ENCODE peak calls at places on chromosomes 7 and 10, in nine cellular contexts. One of them, this sample, is unnamed.

GRCh38 chr10:35480150-35480549 is 125.0 kb upstream of the GJD4 start:
- DNase-seq in sigmoid colon: no peak
- DNase-seq in A673: no peak
- DNase-seq in K562: no peak
- DNase-seq in brain microvascular endothelial cell: no peak
- DNase-seq in GM23338: peak
- DNase-seq in uterus: no peak
- DNase-seq in right atrium auricular region: no peak
- DNase-seq in transverse colon: no peak
- DNase-seq in this sample: no peak

GRCh38 chr7:115249080-115249479 is 327.2 kb downstream of the MDFIC start:
- DNase-seq in sigmoid colon: no peak
- DNase-seq in A673: no peak
- DNase-seq in K562: no peak
- DNase-seq in brain microvascular endothelial cell: no peak
- DNase-seq in GM23338: no peak
- DNase-seq in uterus: no peak
- DNase-seq in right atrium auricular region: no peak
- DNase-seq in transverse colon: no peak
- DNase-seq in this sample: no peak

GRCh38 chr10:17074548-17074860 is 55.1 kb downstream of the CUBN start:
- DNase-seq in sigmoid colon: no peak
- DNase-seq in A673: no peak
- DNase-seq in K562: no peak
- DNase-seq in brain microvascular endothelial cell: no peak
- DNase-seq in GM23338: no peak
- DNase-seq in uterus: no peak
- DNase-seq in right atrium auricular region: no peak
- DNase-seq in transverse colon: no peak
- DNase-seq in this sample: no peak

GRCh38 chr7:1752771-1753562 is 82.9 kb downstream of the ELFN1 start:
- DNase-seq in sigmoid colon: no peak
- DNase-seq in A673: no peak
- DNase-seq in K562: no peak
- DNase-seq in brain microvascular endothelial cell: no peak
- DNase-seq in GM23338: no peak
- DNase-seq in uterus: no peak
- DNase-seq in right atrium auricular region: no peak
- DNase-seq in transverse colon: no peak
- DNase-seq in this sample: no peak

GRCh38 chr7:98463837-98464557 is 63.1 kb upstream of the BAIAP2L1 start:
- DNase-seq in sigmoid colon: no peak
- DNase-seq in A673: no peak
- DNase-seq in K562: no peak
- DNase-seq in brain microvascular endothelial cell: no peak
- DNase-seq in GM23338: no peak
- DNase-seq in uterus: no peak
- DNase-seq in right atrium auricular region: no peak
- DNase-seq in transverse colon: no peak
- DNase-seq in this sample: no peak

GRCh38 chr10:123906884-123907652 is 15.5 kb upstream of the CPXM2 start:
- DNase-seq in sigmoid colon: no peak
- DNase-seq in A673: no peak
- DNase-seq in K562: no peak
- DNase-seq in brain microvascular endothelial cell: no peak
- DNase-seq in GM23338: no peak
- DNase-seq in uterus: no peak
- DNase-seq in right atrium auricular region: no peak
- DNase-seq in transverse colon: no peak
- DNase-seq in this sample: no peak

GRCh38 chr10:14009315-14010082 is 321.2 kb downstream of the FRMD4A start:
- DNase-seq in sigmoid colon: no peak
- DNase-seq in A673: peak
- DNase-seq in K562: no peak
- DNase-seq in brain microvascular endothelial cell: peak
- DNase-seq in GM23338: no peak
- DNase-seq in uterus: no peak
- DNase-seq in right atrium auricular region: no peak
- DNase-seq in transverse colon: no peak
- DNase-seq in this sample: no peak

GRCh38 chr10:44244745-44245600 is 139.9 kb downstream of the CXCL12 start:
- DNase-seq in sigmoid colon: no peak
- DNase-seq in A673: no peak
- DNase-seq in K562: no peak
- DNase-seq in brain microvascular endothelial cell: no peak
- DNase-seq in GM23338: no peak
- DNase-seq in uterus: no peak
- DNase-seq in right atrium auricular region: no peak
- DNase-seq in transverse colon: no peak
- DNase-seq in this sample: no peak

GRCh38 chr10:23095966-23096813 is 811 bp downstream of the MSRB2 start:
- DNase-seq in sigmoid colon: peak
- DNase-seq in A673: peak
- DNase-seq in K562: no peak
- DNase-seq in brain microvascular endothelial cell: peak
- DNase-seq in GM23338: peak
- DNase-seq in uterus: peak
- DNase-seq in right atrium auricular region: peak
- DNase-seq in transverse colon: peak
- DNase-seq in this sample: peak

GRCh38 chr7:46558482-46559193 is 637.6 kb upstream of the IGFBP3 start:
- DNase-seq in sigmoid colon: no peak
- DNase-seq in A673: no peak
- DNase-seq in K562: no peak
- DNase-seq in brain microvascular endothelial cell: peak
- DNase-seq in GM23338: no peak
- DNase-seq in uterus: peak
- DNase-seq in right atrium auricular region: no peak
- DNase-seq in transverse colon: no peak
- DNase-seq in this sample: no peak

GRCh38 chr10:119404719-119405504 is 137.6 kb downstream of the RGS10 start:
- DNase-seq in sigmoid colon: no peak
- DNase-seq in A673: no peak
- DNase-seq in K562: no peak
- DNase-seq in brain microvascular endothelial cell: no peak
- DNase-seq in GM23338: no peak
- DNase-seq in uterus: no peak
- DNase-seq in right atrium auricular region: no peak
- DNase-seq in transverse colon: no peak
- DNase-seq in this sample: no peak

GRCh38 chr10:61480226-61480625 is 27.0 kb upstream of the TMEM26 start:
- DNase-seq in sigmoid colon: no peak
- DNase-seq in A673: no peak
- DNase-seq in K562: no peak
- DNase-seq in brain microvascular endothelial cell: no peak
- DNase-seq in GM23338: no peak
- DNase-seq in uterus: no peak
- DNase-seq in right atrium auricular region: no peak
- DNase-seq in transverse colon: no peak
- DNase-seq in this sample: no peak

GRCh38 chr7:111953611-111954010 is 252.6 kb downstream of the DOCK4 start:
- DNase-seq in sigmoid colon: no peak
- DNase-seq in A673: peak
- DNase-seq in K562: no peak
- DNase-seq in brain microvascular endothelial cell: no peak
- DNase-seq in GM23338: peak
- DNase-seq in uterus: no peak
- DNase-seq in right atrium auricular region: no peak
- DNase-seq in transverse colon: no peak
- DNase-seq in this sample: no peak

GRCh38 chr7:148256433-148256832 is 334.1 kb upstream of the C7orf33 start:
- DNase-seq in sigmoid colon: no peak
- DNase-seq in A673: no peak
- DNase-seq in K562: no peak
- DNase-seq in brain microvascular endothelial cell: no peak
- DNase-seq in GM23338: no peak
- DNase-seq in uterus: no peak
- DNase-seq in right atrium auricular region: no peak
- DNase-seq in transverse colon: no peak
- DNase-seq in this sample: no peak

GRCh38 chr7:148253629-148254028 is 336.9 kb upstream of the C7orf33 start:
- DNase-seq in sigmoid colon: no peak
- DNase-seq in A673: no peak
- DNase-seq in K562: no peak
- DNase-seq in brain microvascular endothelial cell: no peak
- DNase-seq in GM23338: no peak
- DNase-seq in uterus: no peak
- DNase-seq in right atrium auricular region: no peak
- DNase-seq in transverse colon: no peak
- DNase-seq in this sample: no peak

GRCh38 chr7:148260605-148261004 is 330.0 kb upstream of the C7orf33 start:
- DNase-seq in sigmoid colon: peak
- DNase-seq in A673: no peak
- DNase-seq in K562: no peak
- DNase-seq in brain microvascular endothelial cell: no peak
- DNase-seq in GM23338: no peak
- DNase-seq in uterus: peak
- DNase-seq in right atrium auricular region: no peak
- DNase-seq in transverse colon: peak
- DNase-seq in this sample: no peak

DNA sequence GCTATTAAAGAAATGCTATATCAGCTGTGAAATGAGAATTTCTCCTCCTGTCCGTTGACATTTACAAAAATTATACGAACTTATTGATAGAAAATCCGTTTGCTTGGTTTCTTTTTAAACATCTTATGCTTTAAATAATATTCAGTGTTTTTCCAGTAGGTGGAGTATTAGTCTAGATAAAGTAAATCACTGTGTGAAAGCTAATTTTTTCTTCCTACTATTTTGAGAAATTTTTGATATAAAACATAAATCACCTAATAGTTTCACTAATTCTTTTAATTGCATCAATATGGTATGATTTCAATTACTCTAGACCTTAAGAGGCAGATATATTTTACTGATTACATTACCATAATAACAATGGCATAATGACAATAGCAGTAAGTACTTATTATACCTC is 335.2 kb upstream of the C7orf33 start:
- DNase-seq in sigmoid colon: no peak
- DNase-seq in A673: peak
- DNase-seq in K562: no peak
- DNase-seq in brain microvascular endothelial cell: no peak
- DNase-seq in GM23338: no peak
- DNase-seq in uterus: no peak
- DNase-seq in right atrium auricular region: no peak
- DNase-seq in transverse colon: no peak
- DNase-seq in this sample: no peak
- TF ChIP-seq CTCF in sigmoid colon: no peak
- TF ChIP-seq CTCF in A673: peak
- TF ChIP-seq CTCF in K562: no peak
- TF ChIP-seq CTCF in brain microvascular endothelial cell: no peak
- TF ChIP-seq CTCF in GM23338: no peak
- TF ChIP-seq CTCF in uterus: no peak
- TF ChIP-seq CTCF in right atrium auricular region: peak
- TF ChIP-seq CTCF in transverse colon: no peak
- TF ChIP-seq CTCF in this sample: no peak

GRCh38 chr7:19020711-19021110 is 96.7 kb downstream of the TWIST1 start:
- DNase-seq in sigmoid colon: no peak
- DNase-seq in A673: no peak
- DNase-seq in K562: no peak
- DNase-seq in brain microvascular endothelial cell: no peak
- DNase-seq in GM23338: no peak
- DNase-seq in uterus: no peak
- DNase-seq in right atrium auricular region: no peak
- DNase-seq in transverse colon: no peak
- DNase-seq in this sample: no peak

GRCh38 chr7:19016140-19016539 is 101.3 kb downstream of the TWIST1 start:
- DNase-seq in sigmoid colon: no peak
- DNase-seq in A673: peak
- DNase-seq in K562: no peak
- DNase-seq in brain microvascular endothelial cell: peak
- DNase-seq in GM23338: peak
- DNase-seq in uterus: no peak
- DNase-seq in right atrium auricular region: no peak
- DNase-seq in transverse colon: no peak
- DNase-seq in this sample: no peak

GRCh38 chr7:19023477-19023876 is 94.0 kb downstream of the TWIST1 start:
- DNase-seq in sigmoid colon: no peak
- DNase-seq in A673: no peak
- DNase-seq in K562: no peak
- DNase-seq in brain microvascular endothelial cell: no peak
- DNase-seq in GM23338: peak
- DNase-seq in uterus: no peak
- DNase-seq in right atrium auricular region: no peak
- DNase-seq in transverse colon: no peak
- DNase-seq in this sample: no peak

GRCh38 chr7:19017374-19017773 is 100.1 kb downstream of the TWIST1 start:
- DNase-seq in sigmoid colon: no peak
- DNase-seq in A673: no peak
- DNase-seq in K562: no peak
- DNase-seq in brain microvascular endothelial cell: no peak
- DNase-seq in GM23338: peak
- DNase-seq in uterus: no peak
- DNase-seq in right atrium auricular region: no peak
- DNase-seq in transverse colon: no peak
- DNase-seq in this sample: no peak

GRCh38 chr7:19020062-19020461 is 97.4 kb downstream of the TWIST1 start:
- DNase-seq in sigmoid colon: no peak
- DNase-seq in A673: peak
- DNase-seq in K562: no peak
- DNase-seq in brain microvascular endothelial cell: no peak
- DNase-seq in GM23338: no peak
- DNase-seq in uterus: no peak
- DNase-seq in right atrium auricular region: no peak
- DNase-seq in transverse colon: no peak
- DNase-seq in this sample: no peak
- H3K27ac ChIP-seq in sigmoid colon: no peak
- H3K27ac ChIP-seq in A673: no peak
- H3K27ac ChIP-seq in K562: no peak
- H3K27ac ChIP-seq in brain microvascular endothelial cell: no peak
- H3K27ac ChIP-seq in GM23338: no peak
- H3K27ac ChIP-seq in uterus: no peak
- H3K27ac ChIP-seq in right atrium auricular region: no peak
- H3K27ac ChIP-seq in transverse colon: no peak
- H3K27ac ChIP-seq in this sample: no peak

DNA sequence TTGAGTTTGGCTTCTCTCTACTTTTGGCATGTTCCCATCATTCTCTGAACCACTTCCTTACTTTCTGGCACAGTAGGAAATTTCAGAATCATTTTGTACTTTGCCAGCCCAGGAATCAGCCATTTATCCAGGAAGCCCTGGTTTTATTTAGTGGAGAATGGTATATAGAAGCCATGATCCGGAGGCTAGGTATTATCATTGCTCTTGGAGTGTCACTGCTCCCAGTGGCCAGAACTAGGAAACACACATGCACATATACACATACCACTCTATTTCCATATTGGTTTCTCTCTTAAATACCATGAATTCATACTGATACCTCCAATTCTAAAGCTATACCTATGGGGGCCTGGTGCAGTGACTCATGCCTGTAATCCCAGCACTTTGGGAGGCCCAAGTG is 36.3 kb downstream of the SUFU start:
- DNase-seq in sigmoid colon: no peak
- DNase-seq in A673: peak
- DNase-seq in K562: peak
- DNase-seq in brain microvascular endothelial cell: peak
- DNase-seq in GM23338: peak
- DNase-seq in uterus: no peak
- DNase-seq in right atrium auricular region: no peak
- DNase-seq in transverse colon: no peak
- DNase-seq in this sample: no peak
- TF ChIP-seq CTCF in sigmoid colon: peak
- TF ChIP-seq CTCF in A673: peak
- TF ChIP-seq CTCF in K562: peak
- TF ChIP-seq CTCF in brain microvascular endothelial cell: peak
- TF ChIP-seq CTCF in GM23338: peak
- TF ChIP-seq CTCF in uterus: no peak
- TF ChIP-seq CTCF in right atrium auricular region: peak
- TF ChIP-seq CTCF in transverse colon: no peak
- TF ChIP-seq CTCF in this sample: no peak

GRCh38 chr7:80346704-80347103 is 165.2 kb downstream of the GNAT3 start:
- DNase-seq in sigmoid colon: no peak
- DNase-seq in A673: no peak
- DNase-seq in K562: no peak
- DNase-seq in brain microvascular endothelial cell: no peak
- DNase-seq in GM23338: no peak
- DNase-seq in uterus: no peak
- DNase-seq in right atrium auricular region: no peak
- DNase-seq in transverse colon: no peak
- DNase-seq in this sample: no peak
- H3K27ac ChIP-seq in sigmoid colon: no peak
- H3K27ac ChIP-seq in A673: no peak
- H3K27ac ChIP-seq in K562: no peak
- H3K27ac ChIP-seq in brain microvascular endothelial cell: no peak
- H3K27ac ChIP-seq in GM23338: no peak
- H3K27ac ChIP-seq in uterus: no peak
- H3K27ac ChIP-seq in right atrium auricular region: no peak
- H3K27ac ChIP-seq in transverse colon: no peak
- H3K27ac ChIP-seq in this sample: no peak